ENCODE peak calls at places on chromosomes 4 and X, in six cellular contexts. V is nephron progenitor cell, N is A549, Y is transverse colon, M is GM12878, K is left ventricle myocardium inferior. L is an unnamed sample.

GRCh38 chrX:52261463-52262194 is 76.9 kb downstream of the MAGED4 start:
- DNase-seq in K (peak), V (peak), M (peak), Y (peak), N (peak), L (peak)

GRCh38 chr4:184746532-184746870 is 12.6 kb upstream of the CENPU start:
- DNase-seq in K (no peak), Y (no peak), V (no peak), M (no peak), N (no peak), L (no peak)

GRCh38 chr4:118738090-118738489 is 52.9 kb downstream of the METTL14 start:
- DNase-seq in Y (no peak), N (no peak), V (no peak), K (no peak), M (no peak), L (no peak)

GRCh38 chrX:30533261-30533660 is 44.3 kb downstream of the TASL start:
- DNase-seq in V (no peak), M (no peak), N (no peak), K (no peak), Y (no peak), L (no peak)

GRCh38 chr4:38590017-38590416 is 74.0 kb upstream of the KLF3 start:
- DNase-seq in N (no peak), V (no peak), M (no peak), K (no peak), Y (no peak), L (no peak)

GRCh38 chr4:5956285-5957021 is 61.8 kb downstream of the C4orf50 start:
- DNase-seq in V (peak), M (no peak), K (no peak), N (no peak), Y (no peak), L (no peak)

GRCh38 chr4:182589100-182589499 is 328.1 kb downstream of the DCTD start:
- DNase-seq in N (no peak), Y (no peak), K (no peak), M (no peak), V (no peak), L (no peak)

GRCh38 chr4:8940792-8941491 is 69.3 kb upstream of the HMX1 start:
- DNase-seq in K (no peak), V (peak), Y (no peak), N (peak), M (no peak), L (peak)

GRCh38 chr4:36979494-36979893 is 265.0 kb upstream of the NWD2 start:
- DNase-seq in V (no peak), N (no peak), Y (peak), K (no peak), M (no peak), L (no peak)

GRCh38 chr4:8200302-8200975 is 1.3 kb downstream of the SH3TC1 start:
- DNase-seq in Y (peak), N (no peak), V (no peak), K (peak), M (no peak), L (no peak)

GRCh38 chr4:88144048-88144447 is 14.4 kb downstream of the ABCG2 start:
- DNase-seq in N (no peak), K (no peak), V (no peak), M (no peak), Y (no peak), L (no peak)

GRCh38 chr4:128776794-128777216 is 32.7 kb upstream of the JADE1 start:
- DNase-seq in K (peak), N (peak), V (no peak), Y (peak), M (no peak), L (no peak)

GRCh38 chr4:52198356-52198755 is 147.3 kb downstream of the SPATA18 start:
- DNase-seq in V (no peak), Y (no peak), K (no peak), N (no peak), M (no peak), L (no peak)

GRCh38 chr4:2084316-2084715 is 25.2 kb downstream of the NAT8L start:
- DNase-seq in K (no peak), V (no peak), Y (peak), M (no peak), N (no peak), L (no peak)

GRCh38 chr4:20255823-20256222 is 4.1 kb downstream of the SLIT2 start:
- DNase-seq in Y (no peak), N (no peak), V (no peak), M (no peak), K (no peak), L (no peak)

GRCh38 chrX:99091459-99091858 is 1318.6 kb downstream of the PCDH19 start:
- DNase-seq in N (no peak), V (no peak), Y (no peak), K (no peak), M (no peak), L (no peak)

GRCh38 chr4:45662996-45663395 is 460.9 kb downstream of the GABRG1 start:
- DNase-seq in N (no peak), Y (peak), V (no peak), K (peak), M (no peak), L (no peak)

GRCh38 chrX:97524997-97525396 is 641.3 kb downstream of the RPA4 start:
- DNase-seq in Y (no peak), N (no peak), M (no peak), K (no peak), V (no peak), L (peak)

GRCh38 chr4:153784300-153784699 is 4.6 kb downstream of the SFRP2 start:
- DNase-seq in Y (no peak), K (no peak), N (no peak), M (no peak), V (no peak), L (no peak)

GRCh38 chrX:99719140-99719539 is 690.9 kb downstream of the PCDH19 start:
- DNase-seq in V (no peak), M (no peak), Y (no peak), K (no peak), N (no peak), L (no peak)

GRCh38 chrX:24023972-24024664 is 2.9 kb downstream of the KLHL15 start:
- DNase-seq in N (no peak), V (no peak), K (no peak), Y (no peak), M (no peak), L (no peak)

GRCh38 chrX:10722804-10723364 is 102.5 kb upstream of the MID1 start:
- DNase-seq in K (no peak), M (no peak), Y (peak), N (peak), V (peak), L (peak)

GRCh38 chr4:78645853-78646757 is 94.5 kb downstream of the ANXA3 start:
- DNase-seq in N (peak), M (no peak), V (no peak), Y (peak), K (peak), L (no peak)

GRCh38 chrX:81336455-81337144 is 134.7 kb downstream of the SH3BGRL start:
- DNase-seq in V (no peak), K (no peak), Y (no peak), N (no peak), M (no peak), L (no peak)

GRCh38 chr4:179125870-179126269 is 1683.6 kb upstream of the AGA start:
- DNase-seq in M (no peak), V (no peak), N (no peak), K (no peak), Y (no peak), L (no peak)

GRCh38 chr4:176838611-176839411 is 46.1 kb upstream of the VEGFC start:
- DNase-seq in N (peak), K (peak), V (no peak), Y (no peak), M (no peak), L (no peak)

GRCh38 chr4:52622564-52622963 is 36.5 kb downstream of the USP46 start:
- DNase-seq in N (no peak), K (no peak), Y (no peak), M (no peak), V (no peak), L (no peak)

GRCh38 chr4:149964001-149964400 is 114.2 kb upstream of the DCLK2 start:
- DNase-seq in M (no peak), Y (no peak), N (no peak), K (no peak), V (no peak), L (no peak)

GRCh38 chr4:119508281-119508680 is 120.3 kb downstream of the PDE5A start:
- DNase-seq in M (no peak), K (no peak), Y (no peak), N (no peak), V (no peak), L (no peak)

GRCh38 chr4:77084019-77084604 is 8.3 kb upstream of the CCNI start:
- DNase-seq in M (no peak), K (no peak), N (no peak), V (no peak), Y (no peak), L (no peak)

GRCh38 chrX:136210806-136211205 is 40.4 kb downstream of the MAP7D3 start:
- DNase-seq in M (no peak), K (peak), V (no peak), Y (no peak), N (no peak), L (no peak)

GRCh38 chrX:128781506-128781905 is 729.3 kb upstream of the ACTRT1 start:
- DNase-seq in V (peak), N (peak), M (no peak), K (no peak), Y (peak), L (peak)

GRCh38 chr4:77172336-77172735 is 15.3 kb downstream of the CCNG2 start:
- DNase-seq in N (no peak), V (no peak), K (no peak), M (no peak), Y (no peak), L (no peak)

GRCh38 chr4:74942251-74942917 is 9.5 kb downstream of the PARM1 start:
- DNase-seq in M (no peak), V (no peak), K (no peak), N (no peak), Y (no peak), L (no peak)

GRCh38 chr4:95048296-95048695 is 290.5 kb downstream of the BMPR1B start:
- DNase-seq in K (no peak), N (no peak), V (no peak), M (no peak), Y (no peak), L (no peak)

GRCh38 chr4:26779674-26780073 is 81.0 kb upstream of the STIM2 start:
- DNase-seq in M (no peak), K (no peak), N (no peak), Y (no peak), V (no peak), L (no peak)

GRCh38 chr4:6924361-6924779 is 14.7 kb downstream of the TBC1D14 start:
- DNase-seq in M (no peak), V (no peak), Y (no peak), N (no peak), K (peak), L (no peak)

GRCh38 chr4:146855761-146856160 is 89.9 kb downstream of the TTC29 start:
- DNase-seq in N (no peak), M (no peak), K (no peak), V (no peak), Y (no peak), L (no peak)

GRCh38 chrX:47749185-47749967 is 87.3 kb upstream of the ZNF81 start:
- DNase-seq in V (no peak), M (no peak), Y (no peak), K (no peak), N (no peak), L (no peak)

GRCh38 chrX:47746446-47746845 is 87.5 kb upstream of the UXT start:
- DNase-seq in M (no peak), Y (no peak), N (no peak), K (no peak), V (no peak), L (no peak)

GRCh38 chrX:47748576-47748975 is 88.1 kb upstream of the ZNF81 start:
- DNase-seq in M (no peak), V (no peak), Y (no peak), N (no peak), K (no peak), L (no peak)

GRCh38 chrX:47752685-47753084 is 84.0 kb upstream of the ZNF81 start:
- DNase-seq in N (no peak), Y (no peak), V (no peak), M (no peak), K (no peak), L (no peak)

DNA sequence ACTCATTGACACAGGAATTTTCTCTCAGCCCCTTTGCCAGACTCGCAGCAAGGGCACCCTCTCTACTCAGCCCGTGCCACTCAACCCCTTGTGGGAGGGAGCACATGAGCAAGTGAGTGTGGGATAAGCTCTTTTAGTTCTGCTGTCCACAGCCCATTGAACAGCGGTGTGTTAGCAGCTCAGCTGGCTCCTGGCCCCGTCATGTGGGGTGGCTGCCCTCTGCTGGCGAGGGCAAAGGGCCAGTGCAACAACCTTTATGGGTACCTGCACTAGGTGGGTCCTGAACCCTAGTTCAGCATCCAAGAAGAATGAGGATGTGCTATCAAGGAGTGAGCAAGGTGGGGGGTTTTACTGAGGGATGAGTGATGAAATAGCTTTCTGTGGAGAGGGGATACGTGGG is 85.0 kb upstream of the ZNF81 start:
- DNase-seq in Y (peak), N (peak), K (peak), M (no peak), V (peak), L (peak)
- TF ChIP-seq CTCF in Y (peak), N (peak), K (peak), M (peak), V (no peak), L (no peak)

GRCh38 chr4:107094976-107095375 is 58.9 kb upstream of the DKK2 start:
- DNase-seq in M (no peak), K (no peak), Y (no peak), V (no peak), N (no peak), L (no peak)

GRCh38 chr4:107098403-107098802 is 62.3 kb upstream of the DKK2 start:
- DNase-seq in K (no peak), M (no peak), Y (no peak), V (no peak), N (no peak), L (no peak)

GRCh38 chr4:107094332-107094731 is 58.2 kb upstream of the DKK2 start:
- DNase-seq in Y (no peak), N (no peak), K (no peak), V (no peak), M (no peak), L (no peak)
- TF ChIP-seq CTCF in Y (peak), N (no peak), K (no peak), V (no peak), M (peak), L (no peak)

DNA sequence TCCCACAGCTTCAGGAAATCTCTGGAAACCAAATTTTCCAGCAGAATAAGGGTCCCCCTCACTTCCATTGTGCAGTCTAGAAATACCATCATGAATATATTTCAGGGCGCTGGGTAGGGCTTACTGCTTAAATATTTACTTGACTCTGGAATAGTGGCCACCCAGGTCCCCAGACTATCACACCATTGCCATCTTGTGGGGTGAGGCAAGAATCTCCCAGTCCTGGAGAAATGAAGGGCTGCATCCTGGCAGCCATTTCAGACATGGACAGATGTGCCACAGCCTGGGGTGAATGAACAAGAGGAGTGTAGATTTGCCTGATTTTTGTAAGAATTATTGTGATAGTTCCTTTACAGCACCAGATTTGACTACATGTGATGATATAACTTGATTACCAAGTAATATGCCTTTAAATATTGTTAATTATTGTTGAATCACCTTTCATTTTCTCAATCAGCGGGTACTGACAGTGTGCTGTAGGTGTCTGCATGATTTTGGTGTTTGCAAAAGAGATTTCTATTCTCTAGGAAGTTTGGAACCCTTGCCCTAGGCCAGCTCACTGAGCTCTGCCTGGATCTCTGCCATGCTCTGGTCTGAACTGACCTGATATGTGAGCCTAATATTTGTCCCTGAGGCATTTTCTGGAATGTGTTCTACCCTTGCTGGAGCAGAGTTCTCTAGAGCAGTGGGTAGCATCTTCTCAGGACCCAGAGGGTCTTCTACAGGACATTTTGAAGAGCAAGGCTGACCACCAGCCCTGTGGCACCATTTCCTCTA is 183.4 kb downstream of the KIT start:
- DNase-seq in M (no peak), N (peak), K (no peak), V (no peak), Y (peak), L (no peak)
- TF ChIP-seq CTCF in M (no peak), N (no peak), K (peak), V (no peak), Y (peak), L (no peak)

GRCh38 chr4:3190549-3190948 is 58.4 kb upstream of the MSANTD1 start:
- DNase-seq in K (no peak), V (no peak), Y (no peak), M (no peak), N (no peak), L (no peak)

GRCh38 chr4:3196670-3197359 is 52.1 kb upstream of the MSANTD1 start:
- DNase-seq in Y (no peak), K (no peak), M (no peak), V (no peak), N (no peak), L (no peak)

GRCh38 chr4:3192827-3193226 is 56.1 kb upstream of the MSANTD1 start:
- DNase-seq in N (no peak), M (no peak), K (no peak), V (no peak), Y (no peak), L (no peak)

GRCh38 chr4:3192188-3192587 is 56.8 kb upstream of the MSANTD1 start:
- DNase-seq in V (no peak), K (no peak), Y (no peak), N (no peak), M (no peak), L (no peak)

DNA sequence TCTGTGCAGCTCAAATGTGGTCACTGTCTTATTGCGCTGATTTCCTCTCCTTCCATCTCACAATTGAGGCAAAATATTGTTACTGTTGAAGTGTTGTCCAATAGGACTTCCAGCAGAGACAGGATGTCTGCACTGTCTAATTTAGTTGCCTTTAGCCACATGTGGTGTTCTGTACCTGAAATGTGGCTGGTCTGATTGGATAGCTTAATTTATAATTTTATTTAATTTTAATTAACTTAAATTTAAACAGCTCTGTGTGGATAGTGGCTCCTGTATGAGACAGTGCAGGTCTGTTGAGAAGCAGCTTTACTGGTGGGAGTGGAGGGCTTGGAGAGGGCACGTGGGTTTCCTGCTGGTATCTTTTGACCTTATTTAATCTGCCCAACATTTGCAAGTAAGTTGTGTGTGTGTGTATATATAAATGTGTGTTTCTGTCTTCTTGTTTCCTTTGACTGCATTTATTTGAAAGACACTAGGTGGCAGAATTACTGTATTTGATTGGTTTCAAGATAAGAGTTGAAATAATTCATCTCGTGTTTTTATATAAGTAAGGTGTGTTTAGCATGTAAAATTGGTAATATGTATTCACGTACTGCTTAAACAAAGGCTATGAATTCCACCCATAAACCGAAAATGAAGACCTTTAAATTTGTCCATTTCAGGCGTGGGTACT is 55.3 kb upstream of the MSANTD1 start:
- DNase-seq in Y (no peak), V (no peak), M (no peak), N (no peak), K (no peak), L (no peak)
- TF ChIP-seq CTCF in Y (peak), V (no peak), M (no peak), N (peak), K (peak), L (no peak)

DNA sequence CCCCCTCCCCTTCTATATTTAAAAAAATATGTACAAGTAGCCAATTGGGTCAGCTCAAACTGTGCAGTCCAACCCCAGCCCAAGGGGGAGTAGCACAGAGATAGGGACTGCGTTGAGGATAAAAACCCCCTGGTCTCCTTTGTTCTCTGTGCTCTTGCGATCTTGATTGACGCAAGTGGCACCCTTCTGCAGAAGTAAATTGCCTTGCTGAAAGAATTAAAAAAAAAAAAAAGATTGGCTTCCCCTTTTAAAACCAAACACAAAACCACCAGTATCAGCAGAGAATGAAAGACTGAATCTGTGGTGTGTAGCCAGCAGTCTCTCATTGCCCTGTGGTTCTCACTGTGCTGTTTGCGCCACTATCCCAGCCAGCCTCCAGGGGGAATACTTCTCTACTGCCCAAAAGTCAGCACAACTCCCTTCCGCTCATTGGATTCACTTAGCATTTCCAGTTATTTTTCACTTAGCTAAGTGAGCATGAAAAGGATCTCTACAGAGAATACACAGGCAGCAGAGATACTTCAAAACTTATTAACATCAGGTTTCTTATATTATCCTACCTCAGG is 29.7 kb downstream of the MANBA start:
- DNase-seq in M (no peak), V (no peak), N (no peak), Y (no peak), K (no peak), L (no peak)
- TF ChIP-seq CTCF in M (peak), V (no peak), N (no peak), Y (no peak), K (peak), L (peak)